ENCODE peak calls at places on chromosomes 5 and 9, in ten cellular contexts. F is tibial artery, C is GM06990, J is Peyer's patch, N is fibroblast of pulmonary artery, O is astrocyte, A is lower lobe of right lung, R is cardiac fibroblast, U is choroid plexus epithelial cell, X is osteoblast. S is an unnamed sample.

GRCh38 chr5:107607656-107608368 is 62.9 kb downstream of the EFNA5 start:
- DNase-seq in F (no peak), C (no peak), J (no peak), N (peak), O (no peak), A (no peak), R (no peak), U (no peak), X (peak), S (peak)

GRCh38 chr9:70607926-70608325 is 193.5 kb upstream of the KLF9 start:
- DNase-seq in F (no peak), C (no peak), J (no peak), N (no peak), O (no peak), A (no peak), R (no peak), U (no peak), X (no peak), S (no peak)

GRCh38 chr5:90747693-90748092 is 189.1 kb downstream of the ADGRV1 start:
- DNase-seq in F (no peak), C (no peak), J (no peak), N (no peak), O (no peak), A (no peak), R (no peak), U (no peak), X (no peak), S (peak)

GRCh38 chr9:82057805-82058204 is 69.2 kb downstream of the SPATA31D1 start:
- DNase-seq in F (no peak), C (no peak), J (no peak), N (no peak), O (no peak), A (no peak), R (no peak), U (no peak), X (no peak), S (no peak)

GRCh38 chr5:138974227-138975063 is 99.3 kb upstream of the LRRTM2 start:
- DNase-seq in F (peak), C (no peak), J (peak), N (peak), O (peak), A (no peak), R (peak), U (peak), X (no peak), S (no peak)

GRCh38 chr9:125659954-125660353 is 47.1 kb downstream of the MAPKAP1 start:
- DNase-seq in F (no peak), C (peak), J (no peak), N (peak), O (peak), A (no peak), R (peak), U (peak), X (peak), S (peak)

GRCh38 chr9:37919166-37919955 is 15.4 kb upstream of the SLC25A51 start:
- DNase-seq in F (peak), C (no peak), J (no peak), N (no peak), O (no peak), A (no peak), R (no peak), U (no peak), X (peak), S (no peak)

GRCh38 chr5:147565524-147565923 is 55.7 kb upstream of the DPYSL3 start:
- DNase-seq in F (no peak), C (no peak), J (no peak), N (peak), O (peak), A (no peak), R (peak), U (peak), X (peak), S (peak)

GRCh38 chr5:107875834-107876233 is 205.1 kb upstream of the EFNA5 start:
- DNase-seq in F (no peak), C (no peak), J (no peak), N (peak), O (peak), A (no peak), R (peak), U (peak), X (peak), S (no peak)

GRCh38 chr9:106731910-106732309 is 131.1 kb upstream of the ZNF462 start:
- DNase-seq in F (no peak), C (no peak), J (no peak), N (no peak), O (no peak), A (no peak), R (no peak), U (no peak), X (no peak), S (no peak)

GRCh38 chr9:135745189-135745588 is 43.2 kb downstream of the KCNT1 start:
- DNase-seq in F (no peak), C (no peak), J (no peak), N (no peak), O (no peak), A (no peak), R (no peak), U (no peak), X (no peak), S (no peak)

GRCh38 chr5:43553381-43553780 is 3.5 kb downstream of the PAIP1 start:
- DNase-seq in F (no peak), C (no peak), J (no peak), N (peak), O (peak), A (no peak), R (peak), U (peak), X (peak), S (peak)

GRCh38 chr5:43422143-43422542 is 10.0 kb upstream of the CCL28 start:
- DNase-seq in F (no peak), C (no peak), J (peak), N (peak), O (peak), A (no peak), R (peak), U (peak), X (no peak), S (peak)

DNA sequence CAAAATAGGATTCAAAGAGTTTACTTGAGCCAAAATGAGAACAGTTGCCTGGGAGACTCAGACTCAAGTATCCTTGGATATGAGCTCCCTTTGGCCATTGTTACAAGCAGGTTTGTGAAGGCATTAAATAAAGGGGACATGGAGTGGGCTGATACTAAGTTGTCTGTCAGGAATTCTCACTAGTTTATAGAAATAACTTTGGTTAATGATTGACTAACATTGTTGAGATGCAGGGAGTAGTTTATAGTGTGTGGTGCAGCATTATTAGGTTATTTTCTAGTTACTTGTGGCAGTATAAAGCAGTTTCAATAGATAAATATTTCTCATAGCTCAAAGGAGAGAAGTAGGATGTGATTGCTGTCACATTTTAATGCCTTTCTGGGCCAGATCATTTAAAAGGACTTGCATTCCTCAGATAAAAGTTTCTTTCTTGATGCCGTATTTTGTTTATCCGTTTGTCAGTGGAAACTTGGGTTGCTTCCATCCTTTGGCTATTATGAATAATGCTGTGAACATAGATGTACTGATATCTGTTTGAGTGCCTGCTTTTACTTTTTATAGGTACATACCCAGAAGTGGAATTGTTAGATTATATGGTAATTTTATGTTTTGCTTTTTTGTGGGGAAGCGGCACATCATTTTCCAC is 9.2 kb downstream of the AP3S1 start:
- DNase-seq in F (no peak), C (no peak), J (no peak), N (peak), O (peak), A (no peak), R (peak), U (peak), X (no peak), S (no peak)
- H3K4me3 ChIP-seq in F (peak), C (no peak), J (no peak), N (no peak), O (no peak), A (no peak), R (no peak), U (no peak), X (no peak), S (no peak)

GRCh38 chr5:177498013-177498847 is 826 bp upstream of the PDLIM7 start:
- DNase-seq in F (no peak), C (no peak), J (peak), N (no peak), O (no peak), A (no peak), R (no peak), U (peak), X (peak), S (peak)

GRCh38 chr5:177495243-177496060 is 2.0 kb downstream of the PDLIM7 start:
- DNase-seq in F (peak), C (no peak), J (peak), N (peak), O (peak), A (no peak), R (peak), U (peak), X (peak), S (peak)

GRCh38 chr5:177497011-177497296 is 450 bp downstream of the PDLIM7 start:
- DNase-seq in F (no peak), C (no peak), J (no peak), N (no peak), O (no peak), A (no peak), R (no peak), U (no peak), X (no peak), S (no peak)

GRCh38 chr5:177496111-177497010 is 1.0 kb downstream of the PDLIM7 start:
- DNase-seq in F (peak), C (no peak), J (peak), N (peak), O (peak), A (no peak), R (peak), U (peak), X (peak), S (peak)

DNA sequence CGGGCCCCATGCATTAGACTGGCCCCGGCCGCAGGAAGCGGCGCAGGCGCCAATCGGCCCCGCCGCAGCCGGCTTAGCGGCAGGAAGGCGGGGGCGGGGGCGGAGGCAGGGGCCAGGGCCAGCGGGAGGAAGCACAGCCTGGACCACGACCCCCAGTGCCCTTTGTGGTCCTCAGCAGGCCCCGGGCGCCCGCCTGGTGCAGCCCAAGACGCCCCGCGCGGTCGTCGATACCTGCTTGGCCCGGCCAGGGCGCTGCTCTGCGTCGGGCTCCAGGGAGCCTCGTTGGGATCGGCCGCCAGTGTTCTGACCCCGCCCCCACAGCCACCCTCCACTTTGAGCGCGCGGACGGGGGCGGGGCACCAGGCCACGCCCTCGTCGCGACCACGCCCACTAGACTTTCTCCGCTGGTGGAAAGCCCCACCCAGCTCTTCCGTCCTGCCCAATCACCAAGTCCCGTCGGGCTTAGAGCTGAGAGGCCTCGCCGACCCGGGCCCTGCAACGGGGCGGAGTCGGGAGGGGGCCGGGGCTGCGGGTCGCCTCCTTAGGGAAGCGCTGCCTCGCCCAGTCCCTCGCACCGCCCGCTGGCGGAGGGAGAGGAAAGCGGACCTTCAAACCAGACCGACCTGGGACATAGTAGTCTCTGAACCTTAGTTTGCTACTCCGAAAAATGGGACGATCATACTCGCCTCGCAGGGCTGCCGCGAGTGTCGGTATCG is at the start of gene PDLIM7:
- DNase-seq in F (peak), C (peak), J (peak), N (peak), O (peak), A (peak), R (peak), U (peak), X (peak), S (peak)
- TF ChIP-seq CTCF in F (no peak), C (no peak), J (peak), N (peak), O (no peak), A (no peak), R (no peak), U (peak), X (no peak), S (no peak)

DNA sequence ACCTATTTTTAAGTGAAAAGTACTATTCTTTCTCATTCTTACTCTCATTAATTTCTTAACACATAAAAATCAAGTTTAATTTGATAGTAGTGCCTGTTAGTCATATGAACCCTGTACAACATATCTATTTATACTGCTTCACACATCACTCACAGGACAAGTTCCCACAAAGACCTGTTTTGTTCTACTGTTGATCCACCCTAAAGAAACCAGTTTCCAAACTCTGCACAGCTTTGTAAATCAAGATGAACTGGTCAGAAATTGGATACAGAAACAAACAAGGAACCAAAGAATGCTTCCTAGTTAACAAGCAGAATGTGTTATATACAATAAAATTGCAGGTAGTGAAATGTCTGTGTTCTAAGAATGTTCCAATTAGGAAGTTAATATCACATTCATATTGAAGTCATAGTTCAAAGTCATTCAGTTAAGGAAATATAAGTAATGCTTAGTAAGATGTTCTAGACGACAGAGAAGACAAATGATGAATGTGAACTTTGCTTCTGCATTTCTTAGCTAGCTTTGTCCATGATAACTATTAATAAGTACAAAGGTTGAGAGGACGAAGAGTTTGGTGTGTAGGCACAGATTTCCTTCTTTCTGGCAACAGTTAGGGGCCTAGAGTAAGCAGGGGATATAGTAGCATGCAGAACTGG is 33.4 kb downstream of the C9orf85 start:
- DNase-seq in F (no peak), C (no peak), J (no peak), N (no peak), O (no peak), A (no peak), R (no peak), U (no peak), X (peak), S (peak)
- H3K4me3 ChIP-seq in F (no peak), C (no peak), J (no peak), N (no peak), O (no peak), A (no peak), R (no peak), U (no peak), X (no peak), S (no peak)

GRCh38 chr5:151082274-151082902 is 1.6 kb upstream of the TNIP1 start:
- DNase-seq in F (no peak), C (no peak), J (peak), N (no peak), O (no peak), A (no peak), R (no peak), U (peak), X (no peak), S (peak)
- TF ChIP-seq CTCF in F (peak), C (peak), J (peak), N (peak), O (peak), A (no peak), R (peak), U (peak), X (peak), S (peak)

GRCh38 chr9:87497080-87497603 is 525 bp upstream of the DAPK1 start:
- DNase-seq in F (no peak), C (no peak), J (no peak), N (no peak), O (no peak), A (no peak), R (no peak), U (no peak), X (peak), S (no peak)

GRCh38 chr9:87498046-87498815 is 564 bp downstream of the DAPK1 start:
- DNase-seq in F (peak), C (peak), J (peak), N (peak), O (peak), A (peak), R (peak), U (peak), X (peak), S (peak)

GRCh38 chr9:87498816-87499454 is 1.3 kb downstream of the DAPK1 start:
- DNase-seq in F (no peak), C (peak), J (no peak), N (no peak), O (no peak), A (no peak), R (no peak), U (no peak), X (peak), S (no peak)

GRCh38 chr9:87499455-87500015 is 1.9 kb downstream of the DAPK1 start:
- DNase-seq in F (no peak), C (no peak), J (no peak), N (no peak), O (no peak), A (no peak), R (no peak), U (no peak), X (no peak), S (no peak)

GRCh38 chr9:87497604-87498045 is at the start of gene DAPK1:
- DNase-seq in F (peak), C (peak), J (peak), N (peak), O (peak), A (peak), R (peak), U (peak), X (peak), S (peak)
- H3K4me3 ChIP-seq in F (peak), C (peak), J (peak), N (peak), O (peak), A (peak), R (peak), U (peak), X (peak), S (peak)

S was measured in epithelial cell of esophagus.